ENCODE peak calls at places on chromosomes 16 and 17, in four cellular contexts. S is K562, W is HepG2, Q is GM12878. N is an unnamed sample.

GRCh38 chr17:29461807-29462206 is 71.6 kb downstream of the TAOK1 start:
- DNase-seq in Q (no peak), S (no peak), W (no peak), N (no peak)

GRCh38 chr17:80129006-80129565 is 17.8 kb downstream of the EIF4A3 start:
- DNase-seq in S (no peak), Q (no peak), W (no peak), N (no peak)

GRCh38 chr17:83179811-83180210 is 100.4 kb downstream of the METRNL start:
- DNase-seq in Q (no peak), W (no peak), S (no peak), N (no peak)

GRCh38 chr17:75684924-75685323 is 17.8 kb downstream of the SAP30BP start:
- DNase-seq in S (no peak), W (no peak), Q (no peak), N (no peak)

GRCh38 chr17:52681486-52681885 is 523.0 kb upstream of the CA10 start:
- DNase-seq in S (no peak), W (no peak), Q (no peak), N (no peak)

GRCh38 chr16:68737730-68738590 is 868 bp downstream of the CDH1 start:
- DNase-seq in Q (no peak), W (no peak), S (no peak), N (peak; percentile 64)

GRCh38 chr17:40646791-40647548 is 648 bp downstream of the SMARCE1 start:
- DNase-seq in Q (no peak), W (peak; percentile 50), S (peak; percentile 59), N (no peak)

GRCh38 chr17:79082311-79083190 is 7.9 kb downstream of the ENGASE start:
- DNase-seq in S (peak; percentile 79), Q (no peak), W (peak; percentile 27), N (peak; percentile 96)

GRCh38 chr16:56932588-56933265 is 785 bp downstream of the HERPUD1 start:
- DNase-seq in Q (no peak), W (peak; percentile 94), S (peak; percentile 51), N (peak; percentile 67)

GRCh38 chr17:17372856-17373520 is 69.8 kb downstream of the NT5M start:
- DNase-seq in S (no peak), W (no peak), Q (no peak), N (no peak)

GRCh38 chr16:5604770-5605169 is 507.2 kb upstream of the EEF2KMT start:
- DNase-seq in S (peak; percentile 13), W (peak; percentile 23), Q (no peak), N (peak; percentile 53)

GRCh38 chr17:65442691-65443090 is 118.8 kb downstream of the AXIN2 start:
- DNase-seq in Q (no peak), W (no peak), S (no peak), N (no peak)
- TF ChIP-seq FOXM1 in Q (no peak), W (no peak), S (no peak), N (no peak)

GRCh38 chr16:85560932-85561247 is 52.2 kb upstream of the GSE1 start:
- DNase-seq in Q (no peak), W (no peak), S (no peak), N (no peak)
- TF ChIP-seq USF2 in Q (no peak), W (no peak), S (no peak), N (no peak)

GRCh38 chr17:11935734-11936406 is 61.4 kb downstream of the ZNF18 start:
- DNase-seq in Q (no peak), W (peak; percentile 60), S (peak; percentile 52), N (peak; percentile 57)
- TF ChIP-seq FOXM1 in Q (no peak), W (no peak), S (no peak), N (no peak)

DNA sequence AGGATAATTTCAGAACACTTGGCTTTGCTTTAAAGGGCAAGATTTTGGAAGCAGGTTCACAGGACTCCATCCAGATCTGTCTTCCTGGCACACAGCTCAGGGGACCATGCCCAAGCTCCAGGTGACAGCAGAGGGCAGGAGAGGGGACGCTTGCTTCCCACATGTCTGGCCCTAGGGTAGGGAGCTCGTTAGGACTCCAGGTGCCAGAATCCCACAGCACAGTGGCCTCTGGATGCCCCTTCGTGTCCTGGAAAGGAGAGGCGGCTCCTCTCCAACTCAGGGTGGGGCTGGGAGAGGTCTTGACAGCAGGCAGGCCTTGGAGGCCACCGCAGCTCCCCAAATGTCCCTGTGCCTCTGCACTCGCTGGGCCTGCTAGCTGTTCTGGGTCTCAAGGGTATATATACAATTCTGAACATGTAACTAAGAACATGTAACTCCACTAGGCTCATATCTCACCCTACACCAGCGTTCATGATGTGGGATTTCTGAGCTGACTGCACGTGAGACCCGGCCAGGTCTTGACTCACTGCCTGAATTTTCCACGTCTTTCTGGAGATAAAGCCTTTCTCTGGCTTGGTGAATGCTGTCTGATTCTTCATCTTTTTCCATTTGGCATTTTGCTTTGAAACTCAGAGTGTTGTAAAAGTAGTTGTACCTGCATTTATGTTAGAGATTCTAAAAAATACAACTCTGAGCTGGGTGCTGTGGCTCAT is 52.8 kb downstream of the MARCHF10 start:
- DNase-seq in Q (no peak), S (no peak), W (no peak), N (peak; percentile 49)
- TF ChIP-seq USF2 in Q (no peak), S (no peak), W (no peak), N (no peak)

DNA sequence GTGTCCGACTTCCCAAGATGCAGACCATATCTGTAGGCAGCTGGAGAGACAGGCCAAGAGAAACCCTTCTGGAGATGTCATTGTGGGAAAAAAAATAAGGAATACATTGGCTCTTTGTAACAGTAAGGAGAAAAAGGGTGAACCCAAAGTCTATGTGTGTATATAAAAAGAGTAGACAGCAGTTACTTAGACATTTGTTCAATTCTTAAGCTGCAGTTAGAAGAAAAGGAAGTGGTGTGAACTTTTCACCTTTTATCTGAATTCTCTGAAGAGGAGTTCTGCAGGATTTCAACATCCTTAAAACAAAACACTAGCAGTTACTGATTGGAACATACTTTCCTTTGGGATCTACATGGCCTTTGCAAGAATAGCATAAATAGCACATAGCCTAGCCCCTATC is 21.7 kb downstream of the FAM117A start:
- DNase-seq in Q (no peak), W (no peak), S (no peak), N (no peak)
- TF ChIP-seq FOXM1 in Q (no peak), W (no peak), S (no peak), N (no peak)